ENCODE peak calls at places on chromosomes 12 and 14, in five cellular contexts. R is HEK293T, F is H1, Y is HepG2, B is NT2/D1. Q is an unnamed sample.

GRCh38 chr14:95527392-95528002 is 7.4 kb upstream of the GLRX5 start:
- DNase-seq in R (no peak), F (no peak), Y (peak), B (no peak), Q (no peak)

GRCh38 chr12:109550310-109550680 is 23.0 kb downstream of the MMAB start:
- DNase-seq in R (no peak), F (no peak), Y (no peak), B (no peak), Q (no peak)

GRCh38 chr14:24297190-24297964 is 2.2 kb downstream of the DHRS1 start:
- DNase-seq in R (peak), F (no peak), Y (peak), B (no peak), Q (no peak)

GRCh38 chr12:46214668-46215429 is 54.0 kb downstream of the SLC38A1 start:
- DNase-seq in R (no peak), F (no peak), Y (no peak), B (no peak), Q (peak)

GRCh38 chr12:87931764-87932163 is 97.4 kb downstream of the C12orf50 start:
- DNase-seq in R (no peak), F (no peak), Y (no peak), B (no peak), Q (no peak)

GRCh38 chr14:42224053-42224888 is 617.6 kb downstream of the LRFN5 start:
- DNase-seq in R (peak), F (peak), Y (peak), B (peak), Q (peak)

GRCh38 chr14:24674204-24674970 is 40.4 kb upstream of the GZMB start:
- DNase-seq in R (no peak), F (no peak), Y (no peak), B (no peak), Q (no peak)

GRCh38 chr14:75369506-75369905 is 58.3 kb upstream of the JDP2 start:
- DNase-seq in R (no peak), F (no peak), Y (no peak), B (no peak), Q (no peak)

GRCh38 chr12:26275313-26276257 is 80.2 kb downstream of the SSPN start:
- DNase-seq in R (no peak), F (no peak), Y (peak), B (no peak), Q (no peak)

GRCh38 chr12:130992448-130992847 is 38.7 kb downstream of the ADGRD1 start:
- DNase-seq in R (no peak), F (no peak), Y (no peak), B (no peak), Q (no peak)

GRCh38 chr14:93788557-93789365 is 476 bp upstream of the PRIMA1 start:
- DNase-seq in R (peak), F (peak), Y (no peak), B (peak), Q (no peak)

GRCh38 chr14:104576607-104577332 is 2.8 kb upstream of the C14orf180 start:
- DNase-seq in R (no peak), F (no peak), Y (peak), B (no peak), Q (no peak)

GRCh38 chr12:104763163-104763805 is 194.8 kb downstream of the SLC41A2 start:
- DNase-seq in R (no peak), F (peak), Y (no peak), B (no peak), Q (no peak)

GRCh38 chr12:67477682-67478265 is 170.8 kb upstream of the DYRK2 start:
- DNase-seq in R (no peak), F (no peak), Y (no peak), B (no peak), Q (no peak)

GRCh38 chr12:106417926-106418910 is 60.7 kb downstream of the POLR3B start:
- DNase-seq in R (no peak), F (no peak), Y (peak), B (no peak), Q (no peak)

GRCh38 chr14:78857974-78858373 is 687.8 kb downstream of the NRXN3 start:
- DNase-seq in R (no peak), F (no peak), Y (no peak), B (no peak), Q (no peak)

GRCh38 chr12:116186482-116187157 is 90.9 kb downstream of the MED13L start:
- DNase-seq in R (no peak), F (no peak), Y (peak), B (no peak), Q (no peak)

GRCh38 chr12:91219511-91219910 is 36.9 kb upstream of the DCN start:
- DNase-seq in R (no peak), F (no peak), Y (no peak), B (no peak), Q (no peak)

GRCh38 chr14:70821916-70822705 is 12.8 kb upstream of the MAP3K9 start:
- DNase-seq in R (peak), F (peak), Y (no peak), B (no peak), Q (no peak)

GRCh38 chr14:31926123-31926522 is 151.0 kb upstream of the ARHGAP5 start:
- DNase-seq in R (peak), F (no peak), Y (peak), B (peak), Q (no peak)

GRCh38 chr12:72270246-72270645 is 1.9 kb upstream of the TRHDE start:
- DNase-seq in R (no peak), F (no peak), Y (no peak), B (no peak), Q (no peak)

GRCh38 chr14:57820581-57820980 is 45.3 kb downstream of the SLC35F4 start:
- DNase-seq in R (no peak), F (no peak), Y (no peak), B (no peak), Q (no peak)

GRCh38 chr12:104796475-104796862 is 161.6 kb downstream of the SLC41A2 start:
- DNase-seq in R (no peak), F (no peak), Y (no peak), B (no peak), Q (no peak)

GRCh38 chr14:106845286-106846087 is 1319.1 kb downstream of the TMEM121 start:
- DNase-seq in R (no peak), F (no peak), Y (peak), B (no peak), Q (peak)

GRCh38 chr12:23221066-23221465 is 596.1 kb downstream of the ETNK1 start:
- DNase-seq in R (peak), F (no peak), Y (no peak), B (peak), Q (no peak)

GRCh38 chr12:107277850-107278249 is 184.5 kb upstream of the CRY1 start:
- DNase-seq in R (no peak), F (no peak), Y (no peak), B (no peak), Q (no peak)

GRCh38 chr14:54566152-54566409 is 847 bp upstream of the SAMD4A start:
- DNase-seq in R (no peak), F (peak), Y (no peak), B (no peak), Q (no peak)

GRCh38 chr12:20458011-20458410 is 89.7 kb downstream of the PDE3A start:
- DNase-seq in R (no peak), F (no peak), Y (no peak), B (no peak), Q (no peak)

GRCh38 chr12:110657747-110658146 is 31.2 kb downstream of the HVCN1 start:
- DNase-seq in R (no peak), F (no peak), Y (peak), B (no peak), Q (no peak)

GRCh38 chr14:67151082-67151666 is 38.1 kb upstream of the GARIN2 start:
- DNase-seq in R (no peak), F (no peak), Y (no peak), B (no peak), Q (no peak)

GRCh38 chr12:1534708-1535107 is 59.7 kb downstream of the FBXL14 start:
- DNase-seq in R (no peak), F (no peak), Y (no peak), B (no peak), Q (peak)

DNA sequence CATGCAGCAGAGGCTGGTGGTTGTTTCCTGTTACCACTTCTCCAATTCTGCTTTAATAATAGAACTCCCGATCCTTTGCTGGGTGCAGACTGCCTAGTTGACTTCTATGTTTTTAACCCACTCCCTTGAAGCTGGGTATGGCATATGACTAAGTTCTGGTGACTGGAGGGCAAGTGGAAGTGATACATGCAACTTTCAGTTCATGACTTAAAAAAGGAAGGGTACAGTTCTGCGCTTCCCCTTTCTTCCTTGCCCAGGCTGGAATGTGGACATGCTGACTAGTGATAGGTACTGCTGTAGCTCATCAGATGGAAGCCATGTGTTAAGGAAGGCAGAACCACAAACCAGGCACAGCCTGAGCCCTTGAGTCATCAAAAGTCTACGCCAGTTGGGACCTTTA is 2.4 kb upstream of the A2M start:
- DNase-seq in R (no peak), F (no peak), Y (no peak), B (no peak), Q (peak)
- TF ChIP-seq SUZ12 in R (no peak), F (no peak), Y (no peak), B (no peak), Q (no peak)

DNA sequence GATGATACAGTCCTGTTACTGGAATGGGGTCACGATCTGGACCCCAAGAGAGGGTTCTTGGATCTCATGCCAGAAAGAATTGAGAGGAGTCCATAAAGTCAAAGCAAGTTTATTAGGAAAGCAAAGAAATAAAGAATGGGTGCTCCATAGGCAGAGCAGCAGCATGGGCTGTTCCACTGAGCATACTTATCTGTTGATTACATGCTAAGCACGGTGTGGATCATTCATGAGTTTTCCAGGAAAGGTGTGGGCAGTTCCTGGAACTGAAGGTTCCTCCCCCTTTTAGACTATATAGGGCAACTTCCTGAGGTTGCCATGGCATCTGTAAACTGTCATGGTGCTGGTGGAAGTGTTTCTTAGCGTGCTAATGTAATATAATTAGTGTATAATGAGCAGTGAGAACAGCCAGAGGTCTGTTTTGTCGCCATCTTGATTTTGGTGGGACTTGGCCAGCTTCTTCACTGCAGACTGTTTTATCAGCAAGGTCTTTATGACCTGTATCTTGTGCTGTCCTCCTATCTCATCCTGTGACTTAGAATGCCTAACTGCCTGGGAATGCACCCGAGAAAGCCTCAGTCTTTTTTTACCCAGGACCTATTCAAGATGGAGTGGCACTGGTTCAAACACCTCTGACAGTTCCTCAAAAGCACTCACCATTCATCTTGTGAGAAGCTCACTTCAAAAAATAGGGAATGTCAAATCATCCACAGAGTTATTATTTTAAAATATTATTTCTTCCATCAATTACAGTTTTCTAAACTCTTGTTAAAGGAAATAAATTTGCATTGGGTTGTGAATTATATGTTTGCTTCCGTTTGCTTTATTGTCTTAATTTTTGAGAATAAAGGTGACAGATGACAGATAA is 1358.8 kb upstream of the TMEM132C start:
- DNase-seq in R (no peak), F (no peak), Y (no peak), B (no peak), Q (no peak)
- TF ChIP-seq SUZ12 in R (no peak), F (no peak), Y (no peak), B (no peak), Q (no peak)

GRCh38 chr12:65959452-65959851 is 135.2 kb downstream of the HMGA2 start:
- DNase-seq in R (no peak), F (no peak), Y (no peak), B (no peak), Q (no peak)

GRCh38 chr12:65961731-65962130 is 137.4 kb downstream of the HMGA2 start:
- DNase-seq in R (no peak), F (no peak), Y (no peak), B (no peak), Q (no peak)

GRCh38 chr12:65965358-65965757 is 141.1 kb downstream of the HMGA2 start:
- DNase-seq in R (peak), F (no peak), Y (no peak), B (no peak), Q (no peak)

GRCh38 chr12:65960820-65961691 is 136.8 kb downstream of the HMGA2 start:
- DNase-seq in R (no peak), F (no peak), Y (peak), B (no peak), Q (no peak)

GRCh38 chr12:65962921-65963883 is 138.9 kb downstream of the HMGA2 start:
- DNase-seq in R (peak), F (peak), Y (no peak), B (peak), Q (no peak)
- TF ChIP-seq SUZ12 in R (no peak), F (no peak), Y (no peak), B (no peak), Q (no peak)

GRCh38 chr12:29783773-29784666 is at the start of gene TMTC1:
- DNase-seq in R (peak), F (peak), Y (no peak), B (peak), Q (no peak)
- TF ChIP-seq SUZ12 in R (no peak), F (no peak), Y (no peak), B (peak), Q (no peak)

DNA sequence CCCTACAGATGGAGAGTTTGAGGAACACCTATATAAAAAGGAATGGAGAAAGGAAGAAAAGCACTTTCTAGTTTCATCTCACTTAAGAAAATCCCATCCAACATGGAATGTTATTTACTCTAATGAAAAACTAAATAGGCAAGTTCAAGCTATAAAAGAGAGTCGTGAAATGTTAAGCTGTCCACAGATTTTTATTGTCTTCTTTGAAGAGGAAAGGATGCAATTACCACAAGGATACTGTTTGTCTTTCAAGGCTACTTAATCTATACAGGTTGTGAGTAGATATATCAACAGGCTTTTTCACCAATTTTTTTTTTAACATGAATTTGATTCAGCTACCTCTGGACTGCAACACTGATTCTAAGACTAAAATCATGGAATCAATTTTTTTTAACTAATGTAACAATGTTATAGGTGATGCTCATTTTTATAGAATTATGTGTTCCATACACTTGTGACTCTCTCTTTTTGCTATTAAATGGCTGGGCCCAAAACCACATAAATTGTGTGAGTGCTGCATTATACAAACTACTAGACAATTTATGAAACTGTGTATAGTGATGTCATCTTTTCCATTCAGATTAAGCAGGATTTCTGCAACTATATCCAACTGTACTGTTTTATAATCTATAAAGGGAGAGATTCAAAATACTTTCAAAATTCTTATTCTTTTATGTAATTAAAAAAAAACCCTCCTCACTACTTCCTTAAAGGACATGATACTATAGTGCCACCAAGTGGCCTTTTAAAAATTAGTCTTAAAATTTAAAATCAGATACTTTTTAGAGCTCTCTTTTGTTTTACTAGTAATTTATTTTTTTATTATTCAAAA is 26.7 kb upstream of the BMAL2 start:
- DNase-seq in R (no peak), F (no peak), Y (peak), B (peak), Q (no peak)
- TF ChIP-seq SUZ12 in R (no peak), F (no peak), Y (no peak), B (no peak), Q (no peak)

GRCh38 chr12:29245246-29245645 is 96.2 kb downstream of the FAR2 start:
- DNase-seq in R (no peak), F (no peak), Y (no peak), B (no peak), Q (no peak)
- TF ChIP-seq SUZ12 in R (no peak), F (no peak), Y (no peak), B (no peak), Q (no peak)

GRCh38 chr12:123807670-123808069 is 45.6 kb downstream of the DNAH10 start:
- DNase-seq in R (no peak), F (no peak), Y (no peak), B (no peak), Q (no peak)
- TF ChIP-seq SUZ12 in R (no peak), F (peak), Y (no peak), B (no peak), Q (no peak)

GRCh38 chr12:3777206-3777809 is 24.4 kb upstream of the CRACR2A start:
- DNase-seq in R (peak), F (no peak), Y (peak), B (peak), Q (no peak)
- TF ChIP-seq SUZ12 in R (no peak), F (no peak), Y (no peak), B (no peak), Q (no peak)